ENCODE peak calls at places on chromosomes 13 and 19, in six cellular contexts. J is smooth muscle cell of the brain vasculature; K is germinal center; L is activated naive CD8-positive, alpha-beta T cell treated with anti-CD3 and anti-CD28 coated beads for 36 hours; T is B cell; E is NCI-H1417 treated with DMSO at 0.1 percent for 48 hours. W is an unnamed sample.

GRCh38 chr19:14370169-14370998 is 10.9 kb upstream of the ADGRE5 start:
- DNase-seq in J (no peak), K (peak; percentile 23), L (peak; percentile 68), T (no peak), E (no peak), W (peak; percentile 70)

GRCh38 chr19:1154731-1155351 is 19.2 kb downstream of the SBNO2 start:
- DNase-seq in J (no peak), K (no peak), L (no peak), T (no peak), E (no peak), W (peak; percentile 86)

GRCh38 chr19:2114821-2115220 is 18.1 kb downstream of the IZUMO4 start:
- DNase-seq in J (no peak), K (no peak), L (no peak), T (no peak), E (no peak), W (no peak)

GRCh38 chr13:42762917-42763316 is 18.5 kb upstream of the FAM216B start:
- DNase-seq in J (no peak), K (no peak), L (no peak), T (no peak), E (no peak), W (no peak)

GRCh38 chr13:42474954-42475353 is 99.0 kb upstream of the TNFSF11 start:
- DNase-seq in J (peak; percentile 91), K (no peak), L (peak; percentile 43), T (no peak), E (no peak), W (no peak)

GRCh38 chr19:2852598-2852997 is 11.3 kb downstream of the ZNF555 start:
- DNase-seq in J (no peak), K (no peak), L (no peak), T (no peak), E (no peak), W (no peak)

GRCh38 chr19:31214086-31214485 is 135.2 kb downstream of the TSHZ3 start:
- DNase-seq in J (peak; percentile 88), K (no peak), L (peak; percentile 90), T (no peak), E (no peak), W (peak; percentile 91)

GRCh38 chr13:49329831-49330545 is 82.3 kb downstream of the CDADC1 start:
- DNase-seq in J (no peak), K (no peak), L (no peak), T (no peak), E (no peak), W (no peak)

GRCh38 chr19:6417713-6418561 is 6.7 kb downstream of the KHSRP start:
- DNase-seq in J (no peak), K (no peak), L (no peak), T (no peak), E (no peak), W (no peak)

GRCh38 chr13:93628136-93628535 is 401.5 kb downstream of the GPC6 start:
- DNase-seq in J (no peak), K (no peak), L (no peak), T (no peak), E (no peak), W (no peak)

GRCh38 chr13:26502826-26503225 is 54.7 kb upstream of the WASF3 start:
- DNase-seq in J (no peak), K (no peak), L (peak; percentile 21), T (no peak), E (no peak), W (no peak)

GRCh38 chr19:19207637-19208582 is 3.8 kb upstream of the NCAN start:
- DNase-seq in J (no peak), K (no peak), L (no peak), T (no peak), E (no peak), W (no peak)

GRCh38 chr19:14300281-14300680 is 81.0 kb upstream of the ADGRE5 start:
- DNase-seq in J (no peak), K (no peak), L (no peak), T (no peak), E (no peak), W (no peak)

GRCh38 chr19:31974290-31974689 is 371.1 kb upstream of the ZNF507 start:
- DNase-seq in J (no peak), K (no peak), L (no peak), T (no peak), E (no peak), W (no peak)

GRCh38 chr13:39616087-39616694 is 13.2 kb upstream of the LHFPL6 start:
- DNase-seq in J (no peak), K (peak; percentile 78), L (peak; percentile 12), T (peak; percentile 56), E (no peak), W (no peak)

GRCh38 chr19:53978975-53979801 is 12.2 kb upstream of the CACNG6 start:
- DNase-seq in J (no peak), K (no peak), L (no peak), T (no peak), E (no peak), W (no peak)